ENCODE peak calls at places on chromosomes 6 and 20, in six cellular contexts. Y is Kasumi-1; K is stimulated activated CD4-positive, alpha-beta T cell treated with anti-CD3 and anti-CD28 coated beads, Interleukin-2, amount 100 ng/mL, for 24 hours; S is GM03348; G is NCI-H345; T is IMR-90. I is an unnamed sample.

GRCh38 chr20:43404880-43405279 is 52.8 kb upstream of the SRSF6 start:
- DNase-seq in G (no peak), K (peak), T (no peak), S (no peak), Y (no peak), I (peak)

GRCh38 chr20:25195962-25196700 is 619 bp downstream of the ENTPD6 start:
- DNase-seq in G (peak), S (no peak), K (peak), Y (no peak), T (peak), I (peak)

GRCh38 chr6:48736486-48737206 is 625.6 kb upstream of the PTCHD4 start:
- DNase-seq in K (no peak), G (no peak), T (peak), Y (no peak), S (peak), I (no peak)

GRCh38 chr6:27297857-27298730 is 14.0 kb downstream of the POM121L2 start:
- DNase-seq in T (peak), G (peak), S (no peak), K (no peak), Y (no peak), I (peak)

GRCh38 chr6:162943369-162943768 is 215.6 kb downstream of the PACRG start:
- DNase-seq in S (no peak), T (no peak), G (no peak), Y (no peak), K (no peak), I (no peak)

GRCh38 chr20:9555781-9556180 is 41.4 kb downstream of the LAMP5 start:
- DNase-seq in G (no peak), S (no peak), K (no peak), T (peak), Y (no peak), I (no peak)

GRCh38 chr6:50884364-50884763 is 65.7 kb downstream of the TFAP2B start:
- DNase-seq in S (no peak), G (no peak), Y (no peak), T (no peak), K (no peak), I (no peak)

GRCh38 chr6:136129365-136129764 is 120.7 kb downstream of the MTFR2 start:
- DNase-seq in T (no peak), K (no peak), S (no peak), G (no peak), Y (peak), I (no peak)

GRCh38 chr6:28768187-28768913 is 155.4 kb downstream of the TRIM27 start:
- DNase-seq in K (no peak), Y (no peak), S (no peak), T (no peak), G (no peak), I (no peak)

GRCh38 chr20:46000571-46001145 is 8.1 kb upstream of the MMP9 start:
- DNase-seq in Y (peak), G (no peak), K (no peak), S (no peak), T (no peak), I (no peak)

GRCh38 chr6:15987569-15987968 is 141.3 kb upstream of the MYLIP start:
- DNase-seq in T (peak), Y (no peak), K (no peak), S (no peak), G (no peak), I (peak)

GRCh38 chr20:35607003-35607735 is 8.5 kb upstream of the SPAG4 start:
- DNase-seq in K (no peak), G (no peak), Y (no peak), T (no peak), S (no peak), I (no peak)

GRCh38 chr6:119331676-119332286 is 17.8 kb downstream of the MAN1A1 start:
- DNase-seq in T (no peak), G (peak), K (no peak), Y (no peak), S (no peak), I (peak)

GRCh38 chr6:57221191-57221935 is 744 bp downstream of the RAB23 start:
- DNase-seq in T (peak), S (peak), G (peak), Y (peak), K (peak), I (peak)

GRCh38 chr6:119347466-119348307 is 1.9 kb downstream of the MAN1A1 start:
- DNase-seq in T (peak), G (peak), K (peak), S (peak), Y (no peak), I (peak)

GRCh38 chr20:45910670-45911485 is 1.1 kb downstream of the PLTP start:
- DNase-seq in Y (peak), G (peak), T (peak), K (peak), S (peak), I (peak)

GRCh38 chr20:4817230-4817671 is 95.5 kb downstream of the PRND start:
- DNase-seq in G (no peak), K (no peak), Y (no peak), S (peak), T (no peak), I (no peak)

GRCh38 chr20:830011-830521 is 3.4 kb upstream of the FAM110A start:
- DNase-seq in Y (no peak), K (no peak), T (peak), G (no peak), S (no peak), I (no peak)

GRCh38 chr6:3090013-3090412 is 21.7 kb downstream of the RIPK1 start:
- DNase-seq in Y (no peak), S (no peak), T (no peak), K (no peak), G (no peak), I (peak)

GRCh38 chr6:43803783-43804549 is 34.0 kb downstream of the VEGFA start:
- DNase-seq in K (no peak), T (peak), G (no peak), S (no peak), Y (no peak), I (peak)

GRCh38 chr20:33947709-33948295 is 45.9 kb upstream of the RALY start:
- DNase-seq in K (peak), G (no peak), S (no peak), T (peak), Y (peak), I (peak)

GRCh38 chr6:153024401-153025017 is 22.0 kb upstream of the MTRF1L start:
- DNase-seq in S (peak), Y (peak), K (peak), G (peak), T (peak), I (peak)

GRCh38 chr6:32772656-32773055 is 9.3 kb upstream of the HLA-DQB2 start:
- DNase-seq in G (no peak), Y (no peak), T (no peak), S (no peak), K (no peak), I (no peak)

GRCh38 chr6:80196914-80197313 is 90.4 kb downstream of the BCKDHB start:
- DNase-seq in S (no peak), G (no peak), Y (no peak), T (no peak), K (no peak), I (no peak)

GRCh38 chr20:50852085-50852484 is 57.2 kb downstream of the BCAS4 start:
- DNase-seq in K (no peak), Y (no peak), T (no peak), S (no peak), G (no peak), I (no peak)

I was measured in NCI-H69.